ENCODE peak calls at places on chromosomes 1 and 21, in four cellular contexts. L is renal cortical epithelial cell; T is CD4-positive, alpha-beta T cell; P is activated CD4-positive, alpha-beta T cell treated with anti-CD3 and anti-CD28 coated beads, Interleukin-2, amount 50 U/mL, for 4 hours. R is an unnamed sample.

GRCh38 chr1:193730017-193730416 is 543.6 kb upstream of the B3GALT2 start:
- DNase-seq in L (no peak), T (no peak), P (no peak), R (no peak)

GRCh38 chr1:36532810-36533401 is 50.2 kb upstream of the CSF3R start:
- DNase-seq in L (no peak), T (no peak), P (no peak), R (no peak)

GRCh38 chr1:31755850-31756492 is 8.2 kb downstream of the ADGRB2 start:
- DNase-seq in L (no peak), T (no peak), P (no peak), R (no peak)

GRCh38 chr1:201661823-201662213 is 122.9 kb downstream of the NAV1 start:
- DNase-seq in L (no peak), T (no peak), P (no peak), R (no peak)

GRCh38 chr1:198449281-198449680 is 91.2 kb downstream of the ATP6V1G3 start:
- DNase-seq in L (peak; percentile 62), T (no peak), P (no peak), R (no peak)

GRCh38 chr1:154784924-154785531 is 85.1 kb downstream of the KCNN3 start:
- DNase-seq in L (no peak), T (peak; percentile 65), P (peak; percentile 42), R (no peak)

GRCh38 chr21:29299906-29300546 is 1.3 kb downstream of the BACH1 start:
- DNase-seq in L (peak; percentile 96), T (peak; percentile 19), P (peak; percentile 55), R (peak; percentile 83)

GRCh38 chr1:210143465-210144062 is 89.0 kb upstream of the SERTAD4 start:
- DNase-seq in L (peak; percentile 68), T (no peak), P (peak; percentile 10), R (peak; percentile 85)

GRCh38 chr1:117852846-117853555 is 76.4 kb downstream of the GDAP2 start:
- DNase-seq in L (no peak), T (no peak), P (no peak), R (no peak)

GRCh38 chr1:50358962-50359361 is 64.3 kb downstream of the DMRTA2 start:
- DNase-seq in L (no peak), T (no peak), P (no peak), R (no peak)

GRCh38 chr1:185474440-185475149 is 157.6 kb upstream of the IVNS1ABP start:
- DNase-seq in L (no peak), T (no peak), P (no peak), R (no peak)

GRCh38 chr1:189311915-189312314 is 1165.7 kb downstream of the BRINP3 start:
- DNase-seq in L (no peak), T (no peak), P (no peak), R (no peak)

GRCh38 chr1:11707621-11708276 is 16.2 kb downstream of the DRAXIN start:
- DNase-seq in L (no peak), T (no peak), P (no peak), R (peak; percentile 94)

GRCh38 chr1:239682945-239683344 is 296.6 kb downstream of the CHRM3 start:
- DNase-seq in L (no peak), T (no peak), P (no peak), R (no peak)

GRCh38 chr1:48233666-48234065 is 11.2 kb downstream of the SLC5A9 start:
- DNase-seq in L (no peak), T (no peak), P (no peak), R (no peak)

R was measured in A673.